ENCODE peak calls at places on chromosome 14, in ten cellular contexts. One of them, this sample, is unnamed.

GRCh38 chr14:54762296-54762695 is 140.3 kb downstream of the GCH1 start:
- DNase-seq in NCI-H1930: no peak
- DNase-seq in activated naive CD4-positive, alpha-beta T cell: no peak
- DNase-seq in epithelial cell of esophagus: no peak
- DNase-seq in fibroblast of the aortic adventitia: peak
- DNase-seq in NCI-H774: no peak
- DNase-seq in CD8-positive, alpha-beta memory T cell: no peak
- DNase-seq in Caco-2: no peak
- DNase-seq in stimulated activated CD4-positive, alpha-beta T cell treated with anti-CD3 and anti-CD28 coated beads, Interleukin-15, amount 100 ng/mL, for 24 hours: no peak
- DNase-seq in tibial artery: no peak
- DNase-seq in this sample: no peak

GRCh38 chr14:103801459-103801858 is 45.9 kb downstream of the PPP1R13B start:
- DNase-seq in NCI-H1930: no peak
- DNase-seq in activated naive CD4-positive, alpha-beta T cell: no peak
- DNase-seq in epithelial cell of esophagus: peak
- DNase-seq in fibroblast of the aortic adventitia: peak
- DNase-seq in NCI-H774: no peak
- DNase-seq in CD8-positive, alpha-beta memory T cell: no peak
- DNase-seq in Caco-2: no peak
- DNase-seq in stimulated activated CD4-positive, alpha-beta T cell treated with anti-CD3 and anti-CD28 coated beads, Interleukin-15, amount 100 ng/mL, for 24 hours: no peak
- DNase-seq in tibial artery: no peak
- DNase-seq in this sample: no peak

GRCh38 chr14:68469208-68469713 is 323.6 kb downstream of the ZFP36L1 start:
- DNase-seq in NCI-H1930: no peak
- DNase-seq in activated naive CD4-positive, alpha-beta T cell: no peak
- DNase-seq in epithelial cell of esophagus: no peak
- DNase-seq in fibroblast of the aortic adventitia: no peak
- DNase-seq in NCI-H774: no peak
- DNase-seq in CD8-positive, alpha-beta memory T cell: no peak
- DNase-seq in Caco-2: peak
- DNase-seq in stimulated activated CD4-positive, alpha-beta T cell treated with anti-CD3 and anti-CD28 coated beads, Interleukin-15, amount 100 ng/mL, for 24 hours: no peak
- DNase-seq in tibial artery: no peak
- DNase-seq in this sample: no peak

GRCh38 chr14:23360496-23360895 is 4.5 kb downstream of the EFS start:
- DNase-seq in NCI-H1930: no peak
- DNase-seq in activated naive CD4-positive, alpha-beta T cell: no peak
- DNase-seq in epithelial cell of esophagus: no peak
- DNase-seq in fibroblast of the aortic adventitia: no peak
- DNase-seq in NCI-H774: no peak
- DNase-seq in CD8-positive, alpha-beta memory T cell: no peak
- DNase-seq in Caco-2: no peak
- DNase-seq in stimulated activated CD4-positive, alpha-beta T cell treated with anti-CD3 and anti-CD28 coated beads, Interleukin-15, amount 100 ng/mL, for 24 hours: no peak
- DNase-seq in tibial artery: no peak
- DNase-seq in this sample: peak

GRCh38 chr14:31059152-31059924 is 33.2 kb upstream of the STRN3 start:
- DNase-seq in NCI-H1930: no peak
- DNase-seq in activated naive CD4-positive, alpha-beta T cell: no peak
- DNase-seq in epithelial cell of esophagus: peak
- DNase-seq in fibroblast of the aortic adventitia: peak
- DNase-seq in NCI-H774: no peak
- DNase-seq in CD8-positive, alpha-beta memory T cell: no peak
- DNase-seq in Caco-2: peak
- DNase-seq in stimulated activated CD4-positive, alpha-beta T cell treated with anti-CD3 and anti-CD28 coated beads, Interleukin-15, amount 100 ng/mL, for 24 hours: no peak
- DNase-seq in tibial artery: peak
- DNase-seq in this sample: no peak

GRCh38 chr14:75981426-75981825 is 369 bp downstream of the TGFB3 start:
- DNase-seq in NCI-H1930: no peak
- DNase-seq in activated naive CD4-positive, alpha-beta T cell: no peak
- DNase-seq in epithelial cell of esophagus: peak
- DNase-seq in fibroblast of the aortic adventitia: no peak
- DNase-seq in NCI-H774: no peak
- DNase-seq in CD8-positive, alpha-beta memory T cell: peak
- DNase-seq in Caco-2: peak
- DNase-seq in stimulated activated CD4-positive, alpha-beta T cell treated with anti-CD3 and anti-CD28 coated beads, Interleukin-15, amount 100 ng/mL, for 24 hours: peak
- DNase-seq in tibial artery: peak
- DNase-seq in this sample: no peak

GRCh38 chr14:77208266-77208978 is 26.8 kb downstream of the TMEM63C start:
- DNase-seq in NCI-H1930: no peak
- DNase-seq in activated naive CD4-positive, alpha-beta T cell: no peak
- DNase-seq in epithelial cell of esophagus: peak
- DNase-seq in fibroblast of the aortic adventitia: peak
- DNase-seq in NCI-H774: no peak
- DNase-seq in CD8-positive, alpha-beta memory T cell: peak
- DNase-seq in Caco-2: peak
- DNase-seq in stimulated activated CD4-positive, alpha-beta T cell treated with anti-CD3 and anti-CD28 coated beads, Interleukin-15, amount 100 ng/mL, for 24 hours: peak
- DNase-seq in tibial artery: peak
- DNase-seq in this sample: peak

GRCh38 chr14:67187210-67187609 is 2.0 kb upstream of the GARIN2 start:
- DNase-seq in NCI-H1930: no peak
- DNase-seq in activated naive CD4-positive, alpha-beta T cell: no peak
- DNase-seq in epithelial cell of esophagus: peak
- DNase-seq in fibroblast of the aortic adventitia: peak
- DNase-seq in NCI-H774: no peak
- DNase-seq in CD8-positive, alpha-beta memory T cell: no peak
- DNase-seq in Caco-2: peak
- DNase-seq in stimulated activated CD4-positive, alpha-beta T cell treated with anti-CD3 and anti-CD28 coated beads, Interleukin-15, amount 100 ng/mL, for 24 hours: no peak
- DNase-seq in tibial artery: no peak
- DNase-seq in this sample: no peak

GRCh38 chr14:33271216-33271615 is 332.5 kb downstream of the NPAS3 start:
- DNase-seq in NCI-H1930: no peak
- DNase-seq in activated naive CD4-positive, alpha-beta T cell: no peak
- DNase-seq in epithelial cell of esophagus: no peak
- DNase-seq in fibroblast of the aortic adventitia: no peak
- DNase-seq in NCI-H774: no peak
- DNase-seq in CD8-positive, alpha-beta memory T cell: no peak
- DNase-seq in Caco-2: no peak
- DNase-seq in stimulated activated CD4-positive, alpha-beta T cell treated with anti-CD3 and anti-CD28 coated beads, Interleukin-15, amount 100 ng/mL, for 24 hours: no peak
- DNase-seq in tibial artery: no peak
- DNase-seq in this sample: no peak

GRCh38 chr14:97408937-97409860 is 612.0 kb downstream of the VRK1 start:
- DNase-seq in NCI-H1930: no peak
- DNase-seq in activated naive CD4-positive, alpha-beta T cell: no peak
- DNase-seq in epithelial cell of esophagus: no peak
- DNase-seq in fibroblast of the aortic adventitia: no peak
- DNase-seq in NCI-H774: no peak
- DNase-seq in CD8-positive, alpha-beta memory T cell: peak
- DNase-seq in Caco-2: no peak
- DNase-seq in stimulated activated CD4-positive, alpha-beta T cell treated with anti-CD3 and anti-CD28 coated beads, Interleukin-15, amount 100 ng/mL, for 24 hours: peak
- DNase-seq in tibial artery: no peak
- DNase-seq in this sample: no peak

GRCh38 chr14:94298130-94298529 is 5.1 kb upstream of the SERPINA10 start:
- DNase-seq in NCI-H1930: no peak
- DNase-seq in activated naive CD4-positive, alpha-beta T cell: no peak
- DNase-seq in epithelial cell of esophagus: no peak
- DNase-seq in fibroblast of the aortic adventitia: no peak
- DNase-seq in NCI-H774: no peak
- DNase-seq in CD8-positive, alpha-beta memory T cell: no peak
- DNase-seq in Caco-2: no peak
- DNase-seq in stimulated activated CD4-positive, alpha-beta T cell treated with anti-CD3 and anti-CD28 coated beads, Interleukin-15, amount 100 ng/mL, for 24 hours: no peak
- DNase-seq in tibial artery: no peak
- DNase-seq in this sample: no peak

GRCh38 chr14:61607570-61608244 is 87.6 kb upstream of the HIF1A start:
- DNase-seq in NCI-H1930: no peak
- DNase-seq in activated naive CD4-positive, alpha-beta T cell: no peak
- DNase-seq in epithelial cell of esophagus: no peak
- DNase-seq in fibroblast of the aortic adventitia: no peak
- DNase-seq in NCI-H774: no peak
- DNase-seq in CD8-positive, alpha-beta memory T cell: no peak
- DNase-seq in Caco-2: no peak
- DNase-seq in stimulated activated CD4-positive, alpha-beta T cell treated with anti-CD3 and anti-CD28 coated beads, Interleukin-15, amount 100 ng/mL, for 24 hours: no peak
- DNase-seq in tibial artery: no peak
- DNase-seq in this sample: no peak

GRCh38 chr14:105197274-105197673 is 16.2 kb upstream of the NUDT14 start:
- DNase-seq in NCI-H1930: no peak
- DNase-seq in activated naive CD4-positive, alpha-beta T cell: no peak
- DNase-seq in epithelial cell of esophagus: peak
- DNase-seq in fibroblast of the aortic adventitia: peak
- DNase-seq in NCI-H774: no peak
- DNase-seq in CD8-positive, alpha-beta memory T cell: no peak
- DNase-seq in Caco-2: no peak
- DNase-seq in stimulated activated CD4-positive, alpha-beta T cell treated with anti-CD3 and anti-CD28 coated beads, Interleukin-15, amount 100 ng/mL, for 24 hours: no peak
- DNase-seq in tibial artery: no peak
- DNase-seq in this sample: no peak

GRCh38 chr14:93915070-93915705 is 12.0 kb upstream of the FAM181A start:
- DNase-seq in NCI-H1930: no peak
- DNase-seq in activated naive CD4-positive, alpha-beta T cell: no peak
- DNase-seq in epithelial cell of esophagus: no peak
- DNase-seq in fibroblast of the aortic adventitia: no peak
- DNase-seq in NCI-H774: no peak
- DNase-seq in CD8-positive, alpha-beta memory T cell: no peak
- DNase-seq in Caco-2: no peak
- DNase-seq in stimulated activated CD4-positive, alpha-beta T cell treated with anti-CD3 and anti-CD28 coated beads, Interleukin-15, amount 100 ng/mL, for 24 hours: no peak
- DNase-seq in tibial artery: no peak
- DNase-seq in this sample: peak

GRCh38 chr14:105147701-105148603 is 20.6 kb downstream of the JAG2 start:
- DNase-seq in NCI-H1930: no peak
- DNase-seq in activated naive CD4-positive, alpha-beta T cell: no peak
- DNase-seq in epithelial cell of esophagus: no peak
- DNase-seq in fibroblast of the aortic adventitia: no peak
- DNase-seq in NCI-H774: no peak
- DNase-seq in CD8-positive, alpha-beta memory T cell: no peak
- DNase-seq in Caco-2: no peak
- DNase-seq in stimulated activated CD4-positive, alpha-beta T cell treated with anti-CD3 and anti-CD28 coated beads, Interleukin-15, amount 100 ng/mL, for 24 hours: no peak
- DNase-seq in tibial artery: no peak
- DNase-seq in this sample: peak

GRCh38 chr14:105430042-105430441 is 10.4 kb downstream of the MTA1 start:
- DNase-seq in NCI-H1930: no peak
- DNase-seq in activated naive CD4-positive, alpha-beta T cell: no peak
- DNase-seq in epithelial cell of esophagus: no peak
- DNase-seq in fibroblast of the aortic adventitia: peak
- DNase-seq in NCI-H774: no peak
- DNase-seq in CD8-positive, alpha-beta memory T cell: no peak
- DNase-seq in Caco-2: no peak
- DNase-seq in stimulated activated CD4-positive, alpha-beta T cell treated with anti-CD3 and anti-CD28 coated beads, Interleukin-15, amount 100 ng/mL, for 24 hours: no peak
- DNase-seq in tibial artery: no peak
- DNase-seq in this sample: peak

GRCh38 chr14:63039800-63040380 is 5.4 kb downstream of the KCNH5 start:
- DNase-seq in NCI-H1930: peak
- DNase-seq in activated naive CD4-positive, alpha-beta T cell: no peak
- DNase-seq in epithelial cell of esophagus: peak
- DNase-seq in fibroblast of the aortic adventitia: peak
- DNase-seq in NCI-H774: no peak
- DNase-seq in CD8-positive, alpha-beta memory T cell: no peak
- DNase-seq in Caco-2: peak
- DNase-seq in stimulated activated CD4-positive, alpha-beta T cell treated with anti-CD3 and anti-CD28 coated beads, Interleukin-15, amount 100 ng/mL, for 24 hours: no peak
- DNase-seq in tibial artery: no peak
- DNase-seq in this sample: no peak

This sample was measured in left lung.